ENCODE peak calls at places on chromosomes 13 and 19, in eight cellular contexts. Y is pons; C is cardiac fibroblast; V is stimulated activated CD4-positive, alpha-beta T cell treated with anti-CD3 and anti-CD28 coated beads, Interleukin-2, amount 100 ng/mL, for 48 hours; J is HTR-8/SVneo; O is stimulated activated CD8-positive, alpha-beta memory T cell treated with anti-CD3 and anti-CD28 coated beads, Interleukin-2, amount 100 ng/mL, for 1 hour; I is NCI-H2081; S is CD8-positive, alpha-beta memory T cell. P is an unnamed sample.

GRCh38 chr19:24049537-24049936 is 37.5 kb upstream of the ZNF254 start:
- DNase-seq in Y (no peak), S (no peak), O (no peak), V (no peak), C (no peak), I (no peak), J (no peak), P (no peak)

GRCh38 chr19:2254052-2254872 is 2.0 kb downstream of the JSRP1 start:
- DNase-seq in V (no peak), S (no peak), O (no peak), J (no peak), Y (no peak), C (no peak), I (no peak), P (peak)

GRCh38 chr19:10593148-10593547 is 6.0 kb upstream of the AP1M2 start:
- DNase-seq in I (no peak), C (no peak), J (no peak), Y (no peak), V (no peak), S (no peak), O (no peak), P (no peak)

GRCh38 chr19:17575871-17576757 is 20.7 kb downstream of the COLGALT1 start:
- DNase-seq in V (no peak), Y (no peak), S (no peak), J (no peak), I (no peak), O (no peak), C (no peak), P (no peak)

GRCh38 chr13:28001837-28002473 is 13.5 kb upstream of the URAD start:
- DNase-seq in V (no peak), J (no peak), O (no peak), C (no peak), I (no peak), Y (no peak), S (no peak), P (no peak)

GRCh38 chr13:26095846-26096245 is 44.0 kb upstream of the SHISA2 start:
- DNase-seq in S (no peak), Y (no peak), V (no peak), I (no peak), J (no peak), O (no peak), C (no peak), P (no peak)

GRCh38 chr13:37490176-37490575 is 108.4 kb downstream of the POSTN start:
- DNase-seq in I (no peak), S (no peak), O (no peak), C (peak), V (no peak), Y (no peak), J (no peak), P (no peak)

GRCh38 chr13:76223565-76223964 is 587.4 kb downstream of the LMO7 start:
- DNase-seq in J (no peak), V (no peak), Y (no peak), S (no peak), O (no peak), C (no peak), I (no peak), P (no peak)

GRCh38 chr13:106568225-106569003 is 477 bp upstream of the ARGLU1 start:
- DNase-seq in C (no peak), O (no peak), V (no peak), S (no peak), I (no peak), Y (peak), J (no peak), P (no peak)

GRCh38 chr13:93991569-93991968 is 487.9 kb downstream of the DCT start:
- DNase-seq in V (no peak), Y (no peak), I (no peak), C (no peak), S (no peak), J (no peak), O (no peak), P (no peak)

GRCh38 chr13:107678075-107678689 is 537.2 kb downstream of the LIG4 start:
- DNase-seq in O (no peak), C (no peak), V (no peak), S (no peak), I (peak), J (peak), Y (no peak), P (no peak)

GRCh38 chr13:79861731-79862130 is 380.8 kb downstream of the NDFIP2 start:
- DNase-seq in S (no peak), Y (no peak), C (no peak), I (no peak), V (no peak), J (no peak), O (no peak), P (no peak)

GRCh38 chr13:42396501-42396900 is 124.5 kb downstream of the AKAP11 start:
- DNase-seq in Y (no peak), S (peak), J (no peak), O (no peak), I (no peak), C (no peak), V (peak), P (no peak)

GRCh38 chr19:32330149-32330548 is 15.3 kb upstream of the ZNF507 start:
- DNase-seq in C (no peak), Y (no peak), O (no peak), V (no peak), I (no peak), S (no peak), J (no peak), P (no peak)

P was measured in neural crest cell.